ENCODE peak calls at places on chromosomes 4 and X, in five cellular contexts. V is effector memory CD8-positive, alpha-beta T cell; W is T-helper 17 cell; K is stimulated activated naive CD8-positive, alpha-beta T cell treated with anti-CD3 and anti-CD28 coated beads, Interleukin-15, amount 100 ng/mL, for 72 hours; B is SK-N-SH treated with all-trans-retinoic acid at 6 μM for 48 hours. I is an unnamed sample.

GRCh38 chr4:23298371-23298770 is 591.5 kb downstream of the PPARGC1A start:
- ATAC-seq in V (no peak), W (no peak), K (no peak), B (no peak), I (no peak)

GRCh38 chrX:154029439-154029838 is 9.7 kb upstream of the IRAK1 start:
- ATAC-seq in V (no peak), W (no peak), K (no peak), B (no peak), I (no peak)

GRCh38 chr4:13980317-13980716 is 352.8 kb upstream of the BOD1L1 start:
- ATAC-seq in V (no peak), W (no peak), K (peak; percentile 65), B (peak; percentile 98), I (peak; percentile 60)

GRCh38 chrX:37603938-37604409 is 32.5 kb downstream of the LANCL3 start:
- ATAC-seq in V (no peak), W (no peak), K (no peak), B (no peak), I (no peak)

GRCh38 chrX:47749185-47749967 is 87.3 kb upstream of the ZNF81 start:
- ATAC-seq in V (no peak), W (no peak), K (peak; percentile 35), B (no peak), I (no peak)

GRCh38 chr4:159105063-159105414 is 2.2 kb downstream of the RAPGEF2 start:
- ATAC-seq in V (no peak), W (no peak), K (no peak), B (no peak), I (no peak)

GRCh38 chr4:102620697-102621497 is 119.7 kb downstream of the NFKB1 start:
- ATAC-seq in V (peak; percentile 26), W (peak; percentile 41), K (peak; percentile 58), B (peak; percentile 97), I (peak; percentile 6)

GRCh38 chr4:144894525-144894924 is 203.5 kb downstream of the ANAPC10 start:
- ATAC-seq in V (no peak), W (no peak), K (no peak), B (no peak), I (no peak)

GRCh38 chr4:158845166-158846041 is 76.6 kb downstream of the FNIP2 start:
- ATAC-seq in V (no peak), W (no peak), K (no peak), B (no peak), I (no peak)

GRCh38 chr4:68319040-68319439 is 30.9 kb downstream of the YTHDC1 start:
- ATAC-seq in V (peak; percentile 68), W (peak; percentile 49), K (no peak), B (no peak), I (no peak)

GRCh38 chr4:164536829-164537228 is 217.1 kb upstream of the SMIM31 start:
- ATAC-seq in V (no peak), W (no peak), K (no peak), B (no peak), I (no peak)

GRCh38 chr4:89640620-89641366 is 196.2 kb downstream of the SNCA start:
- ATAC-seq in V (no peak), W (no peak), K (no peak), B (peak; percentile 100), I (no peak)

GRCh38 chr4:76811604-76812412 is 86.1 kb downstream of the SOWAHB start:
- ATAC-seq in V (no peak), W (no peak), K (no peak), B (peak; percentile 66), I (no peak)

GRCh38 chr4:26204911-26205368 is 115.9 kb upstream of the RBPJ start:
- ATAC-seq in V (no peak), W (no peak), K (peak; percentile 28), B (no peak), I (no peak)

GRCh38 chrX:131677655-131678628 is 134.1 kb downstream of the OR13H1 start:
- ATAC-seq in V (no peak), W (peak; percentile 48), K (peak; percentile 50), B (peak; percentile 85), I (no peak)